ENCODE peak calls at places on chromosomes 1 and 21, in nine cellular contexts. One of them, this sample, is unnamed.

GRCh38 chr1:34831721-34832246 is 27.8 kb downstream of the SMIM12 start:
- DNase-seq in NT2/D1: no peak
- DNase-seq in body of pancreas: no peak
- DNase-seq in left ventricle myocardium inferior: no peak
- DNase-seq in prostate gland: no peak
- DNase-seq in tibial nerve: no peak
- DNase-seq in right lobe of liver: no peak
- DNase-seq in spleen: no peak
- DNase-seq in adrenal gland: no peak
- DNase-seq in this sample: no peak

GRCh38 chr1:18950415-18951026 is 6.0 kb downstream of the IFFO2 start:
- DNase-seq in NT2/D1: no peak
- DNase-seq in body of pancreas: no peak
- DNase-seq in tibial nerve: no peak
- DNase-seq in adrenal gland: peak; percentile 58
- DNase-seq in right lobe of liver: peak; percentile 48
- DNase-seq in prostate gland: peak; percentile 55
- DNase-seq in left ventricle myocardium inferior: peak; percentile 69
- DNase-seq in spleen: peak; percentile 85
- DNase-seq in this sample: peak; percentile 84

GRCh38 chr21:46122241-46122671 is 24.3 kb downstream of the COL6A2 start:
- DNase-seq in body of pancreas: peak; percentile 3
- DNase-seq in NT2/D1: no peak
- DNase-seq in left ventricle myocardium inferior: peak; percentile 14
- DNase-seq in tibial nerve: peak; percentile 6
- DNase-seq in adrenal gland: no peak
- DNase-seq in spleen: peak; percentile 52
- DNase-seq in prostate gland: no peak
- DNase-seq in right lobe of liver: no peak
- DNase-seq in this sample: no peak

GRCh38 chr1:205496661-205497060 is 7.8 kb upstream of the CDK18 start:
- DNase-seq in tibial nerve: no peak
- DNase-seq in prostate gland: no peak
- DNase-seq in body of pancreas: no peak
- DNase-seq in adrenal gland: no peak
- DNase-seq in left ventricle myocardium inferior: no peak
- DNase-seq in right lobe of liver: no peak
- DNase-seq in NT2/D1: no peak
- DNase-seq in spleen: no peak
- DNase-seq in this sample: no peak

GRCh38 chr1:56284933-56285332 is 294.4 kb downstream of the PLPP3 start:
- DNase-seq in prostate gland: no peak
- DNase-seq in body of pancreas: peak; percentile 9
- DNase-seq in adrenal gland: no peak
- DNase-seq in tibial nerve: no peak
- DNase-seq in NT2/D1: no peak
- DNase-seq in left ventricle myocardium inferior: no peak
- DNase-seq in right lobe of liver: peak; percentile 25
- DNase-seq in spleen: no peak
- DNase-seq in this sample: no peak

GRCh38 chr1:25198731-25199231 is 33.5 kb downstream of the SYF2 start:
- DNase-seq in body of pancreas: peak; percentile 50
- DNase-seq in tibial nerve: no peak
- DNase-seq in left ventricle myocardium inferior: peak; percentile 20
- DNase-seq in spleen: no peak
- DNase-seq in prostate gland: peak; percentile 88
- DNase-seq in adrenal gland: no peak
- DNase-seq in NT2/D1: no peak
- DNase-seq in right lobe of liver: no peak
- DNase-seq in this sample: no peak

GRCh38 chr1:233088613-233089012 is 138.2 kb downstream of the NTPCR start:
- DNase-seq in adrenal gland: no peak
- DNase-seq in NT2/D1: no peak
- DNase-seq in spleen: no peak
- DNase-seq in prostate gland: no peak
- DNase-seq in tibial nerve: no peak
- DNase-seq in body of pancreas: no peak
- DNase-seq in left ventricle myocardium inferior: no peak
- DNase-seq in right lobe of liver: no peak
- DNase-seq in this sample: no peak

GRCh38 chr1:55056632-55056992 is 17.3 kb downstream of the PCSK9 start:
- DNase-seq in NT2/D1: no peak
- DNase-seq in body of pancreas: no peak
- DNase-seq in spleen: peak; percentile 29
- DNase-seq in left ventricle myocardium inferior: no peak
- DNase-seq in prostate gland: no peak
- DNase-seq in right lobe of liver: no peak
- DNase-seq in adrenal gland: no peak
- DNase-seq in tibial nerve: no peak
- DNase-seq in this sample: peak; percentile 41

GRCh38 chr21:17045214-17045835 is 467.5 kb upstream of the CXADR start:
- DNase-seq in NT2/D1: no peak
- DNase-seq in right lobe of liver: no peak
- DNase-seq in adrenal gland: no peak
- DNase-seq in left ventricle myocardium inferior: no peak
- DNase-seq in tibial nerve: no peak
- DNase-seq in body of pancreas: no peak
- DNase-seq in spleen: no peak
- DNase-seq in prostate gland: no peak
- DNase-seq in this sample: no peak

GRCh38 chr21:44300262-44300959 is 558 bp downstream of the PFKL start:
- DNase-seq in adrenal gland: peak; percentile 74
- DNase-seq in NT2/D1: no peak
- DNase-seq in left ventricle myocardium inferior: peak; percentile 81
- DNase-seq in right lobe of liver: peak; percentile 85
- DNase-seq in spleen: peak; percentile 95
- DNase-seq in tibial nerve: peak; percentile 49
- DNase-seq in body of pancreas: peak; percentile 77
- DNase-seq in prostate gland: peak; percentile 59
- DNase-seq in this sample: peak; percentile 87

GRCh38 chr1:10818262-10819197 is 22.1 kb upstream of the CASZ1 start:
- DNase-seq in adrenal gland: no peak
- DNase-seq in prostate gland: peak; percentile 67
- DNase-seq in tibial nerve: no peak
- DNase-seq in left ventricle myocardium inferior: peak; percentile 30
- DNase-seq in right lobe of liver: no peak
- DNase-seq in spleen: no peak
- DNase-seq in NT2/D1: no peak
- DNase-seq in body of pancreas: no peak
- DNase-seq in this sample: no peak

GRCh38 chr1:156146006-156146748 is 7.2 kb upstream of the SEMA4A start:
- DNase-seq in right lobe of liver: peak; percentile 80
- DNase-seq in prostate gland: peak; percentile 63
- DNase-seq in left ventricle myocardium inferior: peak; percentile 71
- DNase-seq in tibial nerve: no peak
- DNase-seq in adrenal gland: peak; percentile 94
- DNase-seq in spleen: peak; percentile 87
- DNase-seq in body of pancreas: peak; percentile 75
- DNase-seq in NT2/D1: no peak
- DNase-seq in this sample: peak; percentile 87

GRCh38 chr1:212162635-212163034 is 122.6 kb upstream of the PPP2R5A start:
- DNase-seq in adrenal gland: peak; percentile 54
- DNase-seq in tibial nerve: no peak
- DNase-seq in body of pancreas: peak; percentile 36
- DNase-seq in prostate gland: peak; percentile 11
- DNase-seq in left ventricle myocardium inferior: peak; percentile 48
- DNase-seq in right lobe of liver: peak; percentile 65
- DNase-seq in NT2/D1: no peak
- DNase-seq in spleen: no peak
- DNase-seq in this sample: no peak

GRCh38 chr1:24725209-24725651 is 20.0 kb upstream of the CLIC4 start:
- DNase-seq in adrenal gland: no peak
- DNase-seq in tibial nerve: no peak
- DNase-seq in body of pancreas: no peak
- DNase-seq in prostate gland: no peak
- DNase-seq in right lobe of liver: no peak
- DNase-seq in spleen: no peak
- DNase-seq in NT2/D1: no peak
- DNase-seq in left ventricle myocardium inferior: no peak
- DNase-seq in this sample: no peak

GRCh38 chr1:65505547-65506325 is 85.3 kb downstream of the LEPR start:
- DNase-seq in right lobe of liver: no peak
- DNase-seq in left ventricle myocardium inferior: no peak
- DNase-seq in adrenal gland: no peak
- DNase-seq in prostate gland: no peak
- DNase-seq in NT2/D1: no peak
- DNase-seq in spleen: no peak
- DNase-seq in tibial nerve: no peak
- DNase-seq in body of pancreas: no peak
- DNase-seq in this sample: no peak

GRCh38 chr1:169949139-169949538 is 55.4 kb upstream of the SCYL3 start:
- DNase-seq in prostate gland: no peak
- DNase-seq in NT2/D1: no peak
- DNase-seq in spleen: no peak
- DNase-seq in adrenal gland: no peak
- DNase-seq in tibial nerve: no peak
- DNase-seq in right lobe of liver: no peak
- DNase-seq in body of pancreas: no peak
- DNase-seq in left ventricle myocardium inferior: no peak
- DNase-seq in this sample: no peak

GRCh38 chr1:24516506-24516905 is 13.9 kb downstream of the RCAN3 start:
- DNase-seq in body of pancreas: no peak
- DNase-seq in prostate gland: no peak
- DNase-seq in NT2/D1: no peak
- DNase-seq in tibial nerve: no peak
- DNase-seq in left ventricle myocardium inferior: no peak
- DNase-seq in spleen: no peak
- DNase-seq in right lobe of liver: no peak
- DNase-seq in adrenal gland: no peak
- DNase-seq in this sample: no peak

GRCh38 chr1:13832100-13832499 is 132.1 kb downstream of the PRDM2 start:
- DNase-seq in body of pancreas: no peak
- DNase-seq in NT2/D1: no peak
- DNase-seq in right lobe of liver: no peak
- DNase-seq in tibial nerve: no peak
- DNase-seq in left ventricle myocardium inferior: no peak
- DNase-seq in adrenal gland: peak; percentile 2
- DNase-seq in spleen: no peak
- DNase-seq in prostate gland: no peak
- DNase-seq in this sample: peak; percentile 24

DNA sequence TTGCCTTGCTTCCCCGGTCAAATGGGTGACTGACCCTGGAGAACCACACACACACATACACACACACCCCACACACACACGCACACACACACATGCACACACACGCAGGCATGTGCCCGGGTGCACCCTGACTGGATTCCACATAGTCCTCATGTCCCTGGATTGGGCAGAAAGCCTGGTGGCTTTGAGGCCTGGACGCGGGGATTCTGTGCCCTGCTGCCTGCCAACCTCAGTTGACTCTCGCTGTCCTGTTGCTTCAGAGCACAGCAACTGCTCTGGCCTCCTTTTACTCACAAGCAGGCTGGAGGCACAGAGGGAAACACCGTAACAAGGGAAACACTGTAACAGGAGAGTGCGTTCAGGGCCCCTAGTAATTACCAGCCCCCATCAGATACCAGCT is 6.4 kb downstream of the RORC start:
- DNase-seq in prostate gland: no peak
- DNase-seq in spleen: no peak
- DNase-seq in adrenal gland: no peak
- DNase-seq in body of pancreas: no peak
- DNase-seq in NT2/D1: no peak
- DNase-seq in left ventricle myocardium inferior: no peak
- DNase-seq in tibial nerve: no peak
- DNase-seq in right lobe of liver: no peak
- DNase-seq in this sample: no peak
- H3K4me1 ChIP-seq in prostate gland: peaks cover 11% of the 10 kb centered on the region
- H3K4me1 ChIP-seq in spleen: peaks cover 38% of the 10 kb centered on the region
- H3K4me1 ChIP-seq in adrenal gland: peaks cover 10% of the 10 kb centered on the region
- H3K4me1 ChIP-seq in body of pancreas: peaks cover 73% of the 10 kb centered on the region
- H3K4me1 ChIP-seq in NT2/D1: peaks cover 45% of the 10 kb centered on the region
- H3K4me1 ChIP-seq in left ventricle myocardium inferior: peaks cover 47% of the 10 kb centered on the region
- H3K4me1 ChIP-seq in tibial nerve: peaks cover 18% of the 10 kb centered on the region
- H3K4me1 ChIP-seq in right lobe of liver: peaks cover 4% of the 10 kb centered on the region
- H3K4me1 ChIP-seq in this sample: peaks cover 30% of the 10 kb centered on the region

GRCh38 chr1:150562384-150563339 is 13.5 kb downstream of the ADAMTSL4 start:
- DNase-seq in tibial nerve: peak; percentile 13
- DNase-seq in prostate gland: no peak
- DNase-seq in right lobe of liver: no peak
- DNase-seq in left ventricle myocardium inferior: no peak
- DNase-seq in body of pancreas: peak; percentile 43
- DNase-seq in spleen: peak; percentile 92
- DNase-seq in NT2/D1: no peak
- DNase-seq in adrenal gland: peak; percentile 66
- DNase-seq in this sample: no peak
- H3K4me1 ChIP-seq in tibial nerve: peaks cover 88% of the 10 kb centered on the region
- H3K4me1 ChIP-seq in prostate gland: peaks cover 46% of the 10 kb centered on the region
- H3K4me1 ChIP-seq in right lobe of liver: peaks cover 11% of the 10 kb centered on the region
- H3K4me1 ChIP-seq in left ventricle myocardium inferior: peaks cover 88% of the 10 kb centered on the region
- H3K4me1 ChIP-seq in body of pancreas: peaks cover 84% of the 10 kb centered on the region
- H3K4me1 ChIP-seq in spleen: peaks cover 100% of the 10 kb centered on the region
- H3K4me1 ChIP-seq in NT2/D1: peaks cover 23% of the 10 kb centered on the region
- H3K4me1 ChIP-seq in adrenal gland: peaks cover 81% of the 10 kb centered on the region
- H3K4me1 ChIP-seq in this sample: peaks cover 86% of the 10 kb centered on the region

GRCh38 chr1:104120488-104120887 is 370.8 kb downstream of the AMY1C start:
- DNase-seq in body of pancreas: no peak
- DNase-seq in prostate gland: no peak
- DNase-seq in NT2/D1: no peak
- DNase-seq in spleen: no peak
- DNase-seq in tibial nerve: no peak
- DNase-seq in left ventricle myocardium inferior: no peak
- DNase-seq in adrenal gland: no peak
- DNase-seq in right lobe of liver: no peak
- DNase-seq in this sample: no peak
- H3K4me1 ChIP-seq in body of pancreas: no peaks in the 10 kb centered on the region
- H3K4me1 ChIP-seq in prostate gland: no peaks in the 10 kb centered on the region
- H3K4me1 ChIP-seq in NT2/D1: no peaks in the 10 kb centered on the region
- H3K4me1 ChIP-seq in spleen: no peaks in the 10 kb centered on the region
- H3K4me1 ChIP-seq in tibial nerve: no peaks in the 10 kb centered on the region
- H3K4me1 ChIP-seq in left ventricle myocardium inferior: no peaks in the 10 kb centered on the region
- H3K4me1 ChIP-seq in adrenal gland: no peaks in the 10 kb centered on the region
- H3K4me1 ChIP-seq in right lobe of liver: no peaks in the 10 kb centered on the region
- H3K4me1 ChIP-seq in this sample: no peaks in the 10 kb centered on the region

GRCh38 chr1:162070825-162071224 is 1.3 kb downstream of the NOS1AP start:
- DNase-seq in spleen: no peak
- DNase-seq in adrenal gland: no peak
- DNase-seq in tibial nerve: no peak
- DNase-seq in body of pancreas: peak; percentile 26
- DNase-seq in right lobe of liver: peak; percentile 40
- DNase-seq in NT2/D1: no peak
- DNase-seq in prostate gland: peak; percentile 18
- DNase-seq in left ventricle myocardium inferior: no peak
- DNase-seq in this sample: no peak

GRCh38 chr1:162069334-162070093 is at the start of gene NOS1AP:
- DNase-seq in adrenal gland: peak; percentile 82
- DNase-seq in spleen: peak; percentile 96
- DNase-seq in tibial nerve: peak; percentile 55
- DNase-seq in prostate gland: peak; percentile 86
- DNase-seq in NT2/D1: peak; percentile 71
- DNase-seq in body of pancreas: peak; percentile 91
- DNase-seq in left ventricle myocardium inferior: peak; percentile 80
- DNase-seq in right lobe of liver: peak; percentile 92
- DNase-seq in this sample: peak; percentile 74

GRCh38 chr1:162074548-162074947 is 5.1 kb downstream of the NOS1AP start:
- DNase-seq in right lobe of liver: no peak
- DNase-seq in adrenal gland: no peak
- DNase-seq in spleen: no peak
- DNase-seq in body of pancreas: no peak
- DNase-seq in NT2/D1: no peak
- DNase-seq in left ventricle myocardium inferior: no peak
- DNase-seq in prostate gland: no peak
- DNase-seq in tibial nerve: no peak
- DNase-seq in this sample: no peak

GRCh38 chr1:162072770-162073169 is 3.3 kb downstream of the NOS1AP start:
- DNase-seq in body of pancreas: no peak
- DNase-seq in spleen: no peak
- DNase-seq in left ventricle myocardium inferior: no peak
- DNase-seq in NT2/D1: no peak
- DNase-seq in tibial nerve: no peak
- DNase-seq in right lobe of liver: no peak
- DNase-seq in prostate gland: no peak
- DNase-seq in adrenal gland: no peak
- DNase-seq in this sample: no peak

GRCh38 chr1:162070094-162070748 is 730 bp downstream of the NOS1AP start:
- DNase-seq in tibial nerve: no peak
- DNase-seq in prostate gland: peak; percentile 40
- DNase-seq in body of pancreas: peak; percentile 61
- DNase-seq in NT2/D1: no peak
- DNase-seq in left ventricle myocardium inferior: peak; percentile 18
- DNase-seq in adrenal gland: peak; percentile 30
- DNase-seq in spleen: no peak
- DNase-seq in right lobe of liver: peak; percentile 19
- DNase-seq in this sample: peak; percentile 76
- H3K4me1 ChIP-seq in tibial nerve: peaks cover 36% of the 10 kb centered on the region
- H3K4me1 ChIP-seq in prostate gland: no peaks in the 10 kb centered on the region
- H3K4me1 ChIP-seq in body of pancreas: peaks cover 24% of the 10 kb centered on the region
- H3K4me1 ChIP-seq in NT2/D1: peaks cover 6% of the 10 kb centered on the region
- H3K4me1 ChIP-seq in left ventricle myocardium inferior: peaks cover 52% of the 10 kb centered on the region
- H3K4me1 ChIP-seq in adrenal gland: peaks cover 7% of the 10 kb centered on the region
- H3K4me1 ChIP-seq in spleen: peaks cover 26% of the 10 kb centered on the region
- H3K4me1 ChIP-seq in right lobe of liver: no peaks in the 10 kb centered on the region
- H3K4me1 ChIP-seq in this sample: peaks cover 15% of the 10 kb centered on the region

This sample was measured in suprapubic skin.